ENCODE peak calls at places on chromosomes 13 and 19, in ten cellular contexts. G is nephron progenitor cell, Z is D721Med, Q is neural crest cell, P is adrenal gland, C is heart right ventricle, V is C1 segment of cervical spinal cord, F is ELR, S is iris pigment epithelial cell, K is AG08395. E is an unnamed sample.

GRCh38 chr13:82719987-82720386 is 1162.3 kb downstream of the SLITRK1 start:
- DNase-seq in G (no peak), Z (no peak), Q (no peak), P (no peak), C (no peak), V (no peak), F (no peak), S (no peak), K (no peak), E (no peak)

GRCh38 chr13:111508902-111509509 is 188.6 kb downstream of the TEX29 start:
- DNase-seq in G (no peak), Z (no peak), Q (no peak), P (no peak), C (no peak), V (no peak), F (no peak), S (no peak), K (no peak), E (no peak)

GRCh38 chr19:17107546-17108452 is 32.2 kb downstream of the MYO9B start:
- DNase-seq in G (peak; percentile 18), Z (no peak), Q (no peak), P (peak; percentile 95), C (peak; percentile 80), V (peak; percentile 71), F (peak; percentile 98), S (peak; percentile 96), K (peak; percentile 97), E (peak; percentile 97)

GRCh38 chr13:94968757-94969086 is 256.4 kb upstream of the SOX21 start:
- DNase-seq in G (no peak), Z (no peak), Q (no peak), P (no peak), C (no peak), V (no peak), F (no peak), S (no peak), K (no peak), E (no peak)

GRCh38 chr13:28442872-28443271 is 52.1 kb downstream of the FLT1 start:
- DNase-seq in G (no peak), Z (no peak), Q (no peak), P (peak; percentile 66), C (peak; percentile 18), V (no peak), F (no peak), S (no peak), K (no peak), E (no peak)

GRCh38 chr13:113337556-113337955 is 26.4 kb downstream of the GRTP1 start:
- DNase-seq in G (no peak), Z (no peak), Q (no peak), P (no peak), C (no peak), V (no peak), F (no peak), S (no peak), K (no peak), E (no peak)

GRCh38 chr19:3610745-3611717 is 4.4 kb upstream of the TBXA2R start:
- DNase-seq in G (no peak), Z (no peak), Q (no peak), P (no peak), C (peak; percentile 13), V (no peak), F (no peak), S (no peak), K (no peak), E (no peak)

GRCh38 chr19:1811942-1812425 is at the start of gene ATP8B3:
- DNase-seq in G (no peak), Z (peak; percentile 97), Q (no peak), P (no peak), C (peak; percentile 88), V (no peak), F (no peak), S (no peak), K (peak; percentile 99), E (no peak)

GRCh38 chr19:33301011-33301899 is 1.1 kb downstream of the CEBPA start:
- DNase-seq in G (peak; percentile 50), Z (peak; percentile 7), Q (no peak), P (no peak), C (no peak), V (no peak), F (no peak), S (peak; percentile 15), K (no peak), E (no peak)

GRCh38 chr19:18649371-18650047 is 12.7 kb downstream of the KLHL26 start:
- DNase-seq in G (peak; percentile 63), Z (no peak), Q (peak; percentile 34), P (peak; percentile 74), C (peak; percentile 82), V (no peak), F (no peak), S (peak; percentile 48), K (peak; percentile 34), E (no peak)

GRCh38 chr13:107138987-107139386 is 571.0 kb upstream of the ARGLU1 start:
- DNase-seq in G (no peak), Z (no peak), Q (no peak), P (no peak), C (no peak), V (no peak), F (no peak), S (no peak), K (no peak), E (no peak)

GRCh38 chr19:6260912-6261636 is 18.7 kb downstream of the MLLT1 start:
- DNase-seq in G (peak; percentile 59), Z (no peak), Q (peak; percentile 41), P (no peak), C (no peak), V (no peak), F (peak; percentile 46), S (no peak), K (peak; percentile 46), E (peak; percentile 30)

GRCh38 chr13:109835321-109835720 is 48.9 kb upstream of the IRS2 start:
- DNase-seq in G (no peak), Z (no peak), Q (no peak), P (no peak), C (no peak), V (no peak), F (no peak), S (peak; percentile 66), K (no peak), E (peak; percentile 4)

GRCh38 chr19:18771328-18772242 is 19.5 kb downstream of the COMP start:
- DNase-seq in G (no peak), Z (no peak), Q (no peak), P (no peak), C (no peak), V (no peak), F (peak; percentile 36), S (no peak), K (no peak), E (no peak)

GRCh38 chr19:42199440-42200115 is 17.9 kb downstream of the DEDD2 start:
- DNase-seq in G (no peak), Z (no peak), Q (no peak), P (peak; percentile 59), C (peak; percentile 50), V (no peak), F (no peak), S (no peak), K (no peak), E (no peak)

GRCh38 chr19:53394522-53394973 is 401 bp upstream of the ZNF765 start:
- DNase-seq in G (peak; percentile 60), Z (no peak), Q (no peak), P (peak; percentile 80), C (peak; percentile 61), V (no peak), F (peak; percentile 83), S (peak; percentile 30), K (peak; percentile 40), E (no peak)

GRCh38 chr19:35552534-35553384 is 7.3 kb downstream of the TMEM147 start:
- DNase-seq in G (no peak), Z (no peak), Q (no peak), P (no peak), C (no peak), V (no peak), F (no peak), S (no peak), K (no peak), E (no peak)

GRCh38 chr19:31262673-31263308 is 86.4 kb downstream of the TSHZ3 start:
- DNase-seq in G (no peak), Z (no peak), Q (no peak), P (peak; percentile 36), C (no peak), V (no peak), F (no peak), S (peak; percentile 9), K (no peak), E (peak; percentile 21)

GRCh38 chr19:24140099-24140498 is 53.1 kb downstream of the ZNF254 start:
- DNase-seq in G (no peak), Z (no peak), Q (no peak), P (no peak), C (no peak), V (no peak), F (peak; percentile 78), S (peak; percentile 98), K (peak; percentile 3), E (peak; percentile 95)

GRCh38 chr19:7138402-7138801 is 68.9 kb downstream of the ZNF557 start:
- DNase-seq in G (no peak), Z (no peak), Q (no peak), P (no peak), C (no peak), V (no peak), F (no peak), S (no peak), K (no peak), E (no peak)

GRCh38 chr13:76852991-76853390 is 33.2 kb downstream of the KCTD12 start:
- DNase-seq in G (no peak), Z (no peak), Q (no peak), P (no peak), C (no peak), V (no peak), F (peak; percentile 73), S (peak; percentile 68), K (no peak), E (peak; percentile 74)

GRCh38 chr19:2111886-2112285 is 15.2 kb downstream of the IZUMO4 start:
- DNase-seq in G (no peak), Z (no peak), Q (no peak), P (no peak), C (no peak), V (no peak), F (no peak), S (no peak), K (no peak), E (no peak)

GRCh38 chr19:13623686-13624405 is 117.6 kb upstream of the CACNA1A start:
- DNase-seq in G (no peak), Z (no peak), Q (no peak), P (no peak), C (no peak), V (no peak), F (no peak), S (no peak), K (no peak), E (no peak)

GRCh38 chr19:14434157-14434501 is 1.0 kb downstream of the PKN1 start:
- DNase-seq in G (no peak), Z (no peak), Q (no peak), P (peak; percentile 72), C (no peak), V (no peak), F (no peak), S (no peak), K (no peak), E (no peak)

GRCh38 chr19:52722062-52723005 is 12.5 kb downstream of the ZNF611 start:
- DNase-seq in G (no peak), Z (no peak), Q (no peak), P (no peak), C (no peak), V (no peak), F (peak; percentile 99), S (peak; percentile 92), K (peak; percentile 83), E (peak; percentile 62)

GRCh38 chr13:39415003-39415402 is 188.0 kb downstream of the LHFPL6 start:
- DNase-seq in G (no peak), Z (no peak), Q (no peak), P (no peak), C (no peak), V (no peak), F (no peak), S (peak; percentile 18), K (no peak), E (peak; percentile 97)

GRCh38 chr13:67557642-67558241 is 327.6 kb upstream of the PCDH9 start:
- DNase-seq in G (no peak), Z (no peak), Q (no peak), P (no peak), C (no peak), V (no peak), F (no peak), S (peak; percentile 6), K (no peak), E (no peak)

GRCh38 chr19:32068805-32069204 is 276.6 kb upstream of the ZNF507 start:
- DNase-seq in G (no peak), Z (no peak), Q (no peak), P (no peak), C (no peak), V (no peak), F (no peak), S (no peak), K (no peak), E (no peak)

E was measured in fibroblast of pulmonary artery.